ENCODE peak calls at places on chromosomes 7 and 10, in five cellular contexts. Y, R, G, N and E are unnamed samples.

GRCh38 chr10:6778992-6779701 is 199.1 kb upstream of the PRKCQ start:
- DNase-seq in N (peak; percentile 99), Y (no peak), G (no peak), R (no peak), E (peak; percentile 3)

GRCh38 chr7:155882596-155882995 is 70.3 kb upstream of the SHH start:
- DNase-seq in G (no peak), Y (no peak), R (no peak), N (no peak), E (no peak)

GRCh38 chr10:73065441-73065840 is 31.2 kb downstream of the P4HA1 start:
- DNase-seq in G (no peak), Y (no peak), N (no peak), R (no peak), E (no peak)

GRCh38 chr7:98840604-98841508 is 29.0 kb downstream of the TMEM130 start:
- DNase-seq in G (no peak), N (no peak), Y (no peak), R (peak; percentile 81), E (no peak)

GRCh38 chr10:106436123-106436740 is 728.3 kb downstream of the SORCS1 start:
- DNase-seq in R (no peak), Y (no peak), N (peak; percentile 92), G (no peak), E (no peak)

GRCh38 chr7:133315332-133316040 is 62.6 kb downstream of the EXOC4 start:
- DNase-seq in Y (no peak), N (no peak), G (no peak), R (no peak), E (no peak)

GRCh38 chr10:62025134-62025794 is 123.8 kb downstream of the ARID5B start:
- DNase-seq in Y (no peak), G (no peak), R (no peak), N (no peak), E (no peak)

GRCh38 chr10:118439824-118440223 is 97.7 kb upstream of the FAM204A start:
- DNase-seq in G (no peak), R (no peak), N (no peak), Y (no peak), E (no peak)

GRCh38 chr10:10209152-10209551 is 808.5 kb upstream of the CELF2 start:
- DNase-seq in N (no peak), R (no peak), G (no peak), Y (no peak), E (no peak)

GRCh38 chr10:104642311-104643022 is 1.4 kb downstream of the SORCS3 start:
- DNase-seq in Y (no peak), G (peak; percentile 71), R (no peak), N (no peak), E (no peak)

GRCh38 chr10:17758200-17758599 is 6.2 kb downstream of the TMEM236 start:
- DNase-seq in G (no peak), N (no peak), Y (no peak), R (no peak), E (no peak)

GRCh38 chr10:84291389-84291788 is 37.0 kb upstream of the CCSER2 start:
- DNase-seq in Y (no peak), G (no peak), N (peak; percentile 50), R (no peak), E (no peak)

GRCh38 chr10:43204943-43205671 is 61.8 kb downstream of the RASGEF1A start:
- DNase-seq in N (peak; percentile 52), G (peak; percentile 76), Y (peak; percentile 78), R (peak; percentile 65), E (peak; percentile 64)

GRCh38 chr10:130747946-130748345 is 563.6 kb downstream of the TCERG1L start:
- DNase-seq in N (no peak), Y (peak; percentile 38), R (peak; percentile 32), G (no peak), E (no peak)

GRCh38 chr10:128047991-128048826 is 78.0 kb downstream of the MKI67 start:
- DNase-seq in G (no peak), Y (no peak), N (peak; percentile 88), R (peak; percentile 62), E (peak; percentile 32)

GRCh38 chr10:31656820-31657470 is 271.7 kb downstream of the ARHGAP12 start:
- DNase-seq in G (no peak), R (no peak), N (no peak), Y (no peak), E (no peak)

GRCh38 chr7:128961030-128961659 is 23.4 kb downstream of the IRF5 start:
- DNase-seq in G (no peak), Y (no peak), N (peak; percentile 88), R (no peak), E (no peak)

GRCh38 chr10:23912884-23913401 is 296.0 kb upstream of the KIAA1217 start:
- DNase-seq in N (no peak), Y (no peak), G (no peak), R (no peak), E (no peak)

GRCh38 chr7:12094365-12094921 is 116.7 kb upstream of the TMEM106B start:
- DNase-seq in R (no peak), Y (no peak), N (no peak), G (no peak), E (no peak)

GRCh38 chr10:30803901-30804322 is 174.4 kb upstream of the LYZL2 start:
- DNase-seq in G (no peak), Y (no peak), R (peak; percentile 84), N (peak; percentile 72), E (no peak)

GRCh38 chr7:111744501-111745155 is 182.3 kb upstream of the IMMP2L start:
- DNase-seq in R (no peak), G (no peak), N (no peak), Y (no peak), E (no peak)

GRCh38 chr7:45962861-45963260 is 41.8 kb upstream of the IGFBP3 start:
- DNase-seq in G (no peak), N (no peak), Y (no peak), R (no peak), E (no peak)

GRCh38 chr10:115657161-115657850 is 564.1 kb downstream of the ATRNL1 start:
- DNase-seq in G (no peak), Y (no peak), N (no peak), R (no peak), E (no peak)

GRCh38 chr10:100828744-100829102 is 83.3 kb downstream of the PAX2 start:
- DNase-seq in N (no peak), Y (no peak), R (no peak), G (peak; percentile 66), E (peak; percentile 10)

GRCh38 chr7:43353902-43354301 is 229.0 kb upstream of the STK17A start:
- DNase-seq in R (no peak), G (no peak), N (no peak), Y (no peak), E (no peak)

GRCh38 chr10:50604049-50604640 is 19.6 kb downstream of the SGMS1 start:
- DNase-seq in Y (no peak), G (no peak), N (no peak), R (no peak), E (no peak)

GRCh38 chr7:136869006-136869961 is 832 bp downstream of the CHRM2 start:
- DNase-seq in Y (peak; percentile 53), G (peak; percentile 47), N (no peak), R (no peak), E (no peak)

GRCh38 chr7:20993693-20994092 is 207.0 kb upstream of the SP8 start:
- DNase-seq in R (no peak), Y (no peak), G (no peak), N (no peak), E (no peak)

DNA sequence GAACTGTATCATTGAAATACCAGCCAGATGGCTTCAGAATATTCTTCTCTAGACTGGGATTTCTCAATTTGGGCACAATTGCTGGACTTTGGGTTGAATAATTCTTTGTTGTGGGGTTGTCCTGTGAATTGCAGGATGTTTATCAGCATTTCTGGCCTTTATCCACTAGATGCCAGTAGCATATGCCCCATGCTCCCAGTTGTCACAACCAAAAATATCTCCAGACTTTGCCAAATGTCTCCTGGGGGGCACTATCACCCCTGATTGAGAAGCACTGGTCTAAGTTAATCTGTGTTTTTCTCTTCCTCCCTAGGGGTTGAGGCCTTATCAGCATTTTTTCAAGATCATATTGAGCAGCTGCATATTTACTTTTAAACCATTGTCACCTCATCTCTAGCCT is 204.9 kb upstream of the SP8 start:
- DNase-seq in G (no peak), Y (no peak), N (peak; percentile 9), R (no peak), E (no peak)
- TF ChIP-seq CTCF in G (no peak), Y (no peak), N (peak; percentile 67), R (no peak), E (no peak)

GRCh38 chr7:145064114-145064513 is 228.3 kb upstream of the TPK1 start:
- DNase-seq in Y (no peak), R (no peak), N (no peak), G (no peak), E (no peak)

DNA sequence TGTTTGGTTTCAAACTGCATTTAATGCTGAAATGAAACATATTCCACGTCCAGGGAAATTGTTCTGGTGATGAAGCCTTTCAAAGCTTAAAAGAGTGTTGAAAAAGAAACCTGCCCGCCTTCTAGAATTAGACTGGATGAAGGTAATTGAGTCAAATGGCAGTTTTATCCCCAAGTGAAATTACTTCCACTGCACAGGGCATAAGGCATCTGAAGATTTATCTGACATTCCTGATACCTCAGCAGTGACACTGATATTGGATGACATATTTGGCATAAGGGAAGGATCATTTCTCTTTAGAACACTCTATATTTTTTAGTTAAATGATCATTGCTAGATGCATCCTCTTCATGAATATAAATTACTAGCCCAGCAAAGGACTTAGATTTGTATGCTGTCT is 229.6 kb upstream of the TPK1 start:
- DNase-seq in N (no peak), G (no peak), R (no peak), Y (no peak), E (no peak)
- H3K4me3 ChIP-seq in N (no peak overlapping the region), G (no peak overlapping the region), R (no peak overlapping the region), Y (no peak overlapping the region), E (no peak overlapping the region)

GRCh38 chr7:117717341-117717740 is 155.9 kb downstream of the CTTNBP2 start:
- DNase-seq in Y (no peak), N (no peak), R (no peak), G (no peak), E (no peak)

GRCh38 chr7:117719377-117719776 is 153.9 kb downstream of the CTTNBP2 start:
- DNase-seq in N (no peak), R (no peak), G (no peak), Y (no peak), E (no peak)

GRCh38 chr7:117716707-117717294 is 156.4 kb downstream of the CTTNBP2 start:
- DNase-seq in R (no peak), N (no peak), Y (no peak), G (no peak), E (no peak)

GRCh38 chr7:117718116-117718515 is 155.1 kb downstream of the CTTNBP2 start:
- DNase-seq in Y (no peak), R (no peak), G (no peak), N (no peak), E (no peak)

DNA sequence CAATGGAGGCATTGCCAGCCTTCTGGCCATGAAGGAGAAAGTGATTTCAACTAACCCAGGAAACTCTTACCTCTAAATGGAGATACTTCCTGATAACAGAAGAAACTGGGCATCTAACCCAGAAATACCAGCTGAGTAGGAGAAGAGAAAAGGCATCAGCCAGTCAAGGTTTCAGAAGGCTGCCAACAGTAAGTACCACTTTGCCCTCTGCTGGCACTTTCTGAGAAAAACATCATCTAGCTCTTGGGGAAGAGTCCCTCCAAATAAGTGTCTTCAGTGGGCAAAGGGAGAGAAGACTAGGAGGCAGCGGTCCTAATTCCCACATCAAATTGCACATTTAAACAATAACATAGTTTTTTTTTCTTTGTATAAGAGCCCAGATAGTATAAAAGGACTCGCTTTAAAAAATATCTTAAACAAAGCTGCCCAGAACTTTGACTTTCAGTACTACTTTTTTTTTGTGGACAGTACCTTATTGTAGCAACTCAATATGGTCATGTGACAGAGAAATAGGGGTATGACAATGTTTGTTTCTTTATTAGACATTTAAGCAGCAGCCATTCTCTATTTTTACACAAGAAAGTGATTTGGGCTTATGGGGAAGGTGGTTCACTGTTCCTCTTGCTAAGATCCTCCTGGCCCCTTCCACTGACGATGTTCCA is 157.3 kb downstream of the CTTNBP2 start:
- DNase-seq in N (peak; percentile 37), G (no peak), R (no peak), Y (no peak), E (peak; percentile 12)
- TF ChIP-seq CTCF in N (peak; percentile 75), G (no peak), R (peak; percentile 38), Y (peak; percentile 48), E (no peak)

GRCh38 chr10:8182841-8183240 is 128.4 kb downstream of the GATA3 start:
- DNase-seq in G (no peak), N (no peak), R (no peak), Y (no peak), E (no peak)
- H3K4me3 ChIP-seq in G (no peak overlapping the region), N (no peak overlapping the region), R (no peak overlapping the region), Y (no peak overlapping the region), E (no peak overlapping the region)